ENCODE peak calls at places on chromosomes 2 and 18, in six cellular contexts. N is Caki2, O is NCI-H1048, X is left ventricle myocardium inferior, P is body of pancreas, Z is posterior cingulate gyrus. U is an unnamed sample.

GRCh38 chr2:222193328-222194008 is 105.3 kb downstream of the PAX3 start:
- DNase-seq in N (no peak), O (no peak), X (no peak), P (no peak), Z (no peak), U (no peak)

GRCh38 chr2:85697096-85697495 is 2.9 kb downstream of the GNLY start:
- DNase-seq in N (no peak), O (no peak), X (no peak), P (no peak), Z (no peak), U (no peak)

GRCh38 chr18:57437782-57438668 is 2.9 kb downstream of the ONECUT2 start:
- DNase-seq in N (no peak), O (peak), X (no peak), P (peak), Z (peak), U (peak)

GRCh38 chr2:241565413-241565812 is 6.9 kb downstream of the BOK start:
- DNase-seq in N (no peak), O (no peak), X (no peak), P (no peak), Z (no peak), U (no peak)

GRCh38 chr18:57062841-57063240 is 84.0 kb upstream of the BOD1L2 start:
- DNase-seq in N (no peak), O (no peak), X (no peak), P (no peak), Z (no peak), U (no peak)

GRCh38 chr2:26887142-26887541 is 39.2 kb downstream of the DPYSL5 start:
- DNase-seq in N (no peak), O (no peak), X (peak), P (no peak), Z (no peak), U (no peak)

GRCh38 chr2:216698895-216699294 is 3.5 kb upstream of the IGFBP5 start:
- DNase-seq in N (peak), O (no peak), X (no peak), P (no peak), Z (no peak), U (no peak)

GRCh38 chr2:139383532-139383931 is 603.3 kb upstream of the NXPH2 start:
- DNase-seq in N (no peak), O (no peak), X (no peak), P (no peak), Z (no peak), U (no peak)

GRCh38 chr2:155381446-155381845 is 683.0 kb downstream of the KCNJ3 start:
- DNase-seq in N (no peak), O (no peak), X (no peak), P (no peak), Z (no peak), U (no peak)

GRCh38 chr2:55156326-55156725 is 75.8 kb downstream of the CLHC1 start:
- DNase-seq in N (no peak), O (no peak), X (no peak), P (no peak), Z (no peak), U (no peak)

GRCh38 chr2:180222642-180223041 is 215.5 kb upstream of the CWC22 start:
- DNase-seq in N (peak), O (no peak), X (no peak), P (no peak), Z (no peak), U (peak)

GRCh38 chr2:85811173-85811849 is 57.5 kb downstream of the ATOH8 start:
- DNase-seq in N (no peak), O (no peak), X (peak), P (no peak), Z (peak), U (peak)